ENCODE peak calls at places on chromosomes 11 and 22, in seven cellular contexts. One of them, this sample, is unnamed.

GRCh38 chr11:17012712-17013547 is 1.3 kb downstream of the PLEKHA7 start:
- DNase-seq in GM10248: no peak
- DNase-seq in fibroblast of the conjunctiva: peak
- DNase-seq in M059J: peak
- DNase-seq in activated CD4-positive, alpha-beta T cell treated with anti-CD3 and anti-CD28 coated beads, Interleukin-2, amount 10 ng/mL, durations not matched to agents 7 days and 5 days: no peak
- DNase-seq in activated CD8-positive, alpha-beta memory T cell treated with anti-CD3 and anti-CD28 coated beads, Interleukin-2, amount 10 ng/mL, durations not matched to agents 7 days and 5 days: no peak
- DNase-seq in AG04450: no peak
- DNase-seq in this sample: no peak

GRCh38 chr11:94834931-94835330 is 66.8 kb downstream of the AMOTL1 start:
- DNase-seq in GM10248: no peak
- DNase-seq in fibroblast of the conjunctiva: no peak
- DNase-seq in M059J: peak
- DNase-seq in activated CD4-positive, alpha-beta T cell treated with anti-CD3 and anti-CD28 coated beads, Interleukin-2, amount 10 ng/mL, durations not matched to agents 7 days and 5 days: no peak
- DNase-seq in activated CD8-positive, alpha-beta memory T cell treated with anti-CD3 and anti-CD28 coated beads, Interleukin-2, amount 10 ng/mL, durations not matched to agents 7 days and 5 days: no peak
- DNase-seq in AG04450: no peak
- DNase-seq in this sample: no peak

GRCh38 chr22:44103735-44104134 is 77.0 kb upstream of the PARVG start:
- DNase-seq in GM10248: no peak
- DNase-seq in fibroblast of the conjunctiva: no peak
- DNase-seq in M059J: no peak
- DNase-seq in activated CD4-positive, alpha-beta T cell treated with anti-CD3 and anti-CD28 coated beads, Interleukin-2, amount 10 ng/mL, durations not matched to agents 7 days and 5 days: no peak
- DNase-seq in activated CD8-positive, alpha-beta memory T cell treated with anti-CD3 and anti-CD28 coated beads, Interleukin-2, amount 10 ng/mL, durations not matched to agents 7 days and 5 days: no peak
- DNase-seq in AG04450: no peak
- DNase-seq in this sample: no peak

GRCh38 chr11:111387318-111387863 is 8.3 kb upstream of the POU2AF1 start:
- DNase-seq in GM10248: no peak
- DNase-seq in fibroblast of the conjunctiva: no peak
- DNase-seq in M059J: peak
- DNase-seq in activated CD4-positive, alpha-beta T cell treated with anti-CD3 and anti-CD28 coated beads, Interleukin-2, amount 10 ng/mL, durations not matched to agents 7 days and 5 days: no peak
- DNase-seq in activated CD8-positive, alpha-beta memory T cell treated with anti-CD3 and anti-CD28 coated beads, Interleukin-2, amount 10 ng/mL, durations not matched to agents 7 days and 5 days: no peak
- DNase-seq in AG04450: no peak
- DNase-seq in this sample: no peak

GRCh38 chr11:88421530-88421929 is 84.0 kb upstream of the CTSC start:
- DNase-seq in GM10248: peak
- DNase-seq in fibroblast of the conjunctiva: no peak
- DNase-seq in M059J: no peak
- DNase-seq in activated CD4-positive, alpha-beta T cell treated with anti-CD3 and anti-CD28 coated beads, Interleukin-2, amount 10 ng/mL, durations not matched to agents 7 days and 5 days: peak
- DNase-seq in activated CD8-positive, alpha-beta memory T cell treated with anti-CD3 and anti-CD28 coated beads, Interleukin-2, amount 10 ng/mL, durations not matched to agents 7 days and 5 days: peak
- DNase-seq in AG04450: no peak
- DNase-seq in this sample: no peak

GRCh38 chr11:123755344-123755743 is 1.0 kb upstream of the OR6X1 start:
- DNase-seq in GM10248: no peak
- DNase-seq in fibroblast of the conjunctiva: no peak
- DNase-seq in M059J: no peak
- DNase-seq in activated CD4-positive, alpha-beta T cell treated with anti-CD3 and anti-CD28 coated beads, Interleukin-2, amount 10 ng/mL, durations not matched to agents 7 days and 5 days: no peak
- DNase-seq in activated CD8-positive, alpha-beta memory T cell treated with anti-CD3 and anti-CD28 coated beads, Interleukin-2, amount 10 ng/mL, durations not matched to agents 7 days and 5 days: no peak
- DNase-seq in AG04450: no peak
- DNase-seq in this sample: no peak

GRCh38 chr22:26893711-26894110 is 236.3 kb downstream of the MIAT start:
- DNase-seq in GM10248: no peak
- DNase-seq in fibroblast of the conjunctiva: no peak
- DNase-seq in M059J: no peak
- DNase-seq in activated CD4-positive, alpha-beta T cell treated with anti-CD3 and anti-CD28 coated beads, Interleukin-2, amount 10 ng/mL, durations not matched to agents 7 days and 5 days: no peak
- DNase-seq in activated CD8-positive, alpha-beta memory T cell treated with anti-CD3 and anti-CD28 coated beads, Interleukin-2, amount 10 ng/mL, durations not matched to agents 7 days and 5 days: no peak
- DNase-seq in AG04450: no peak
- DNase-seq in this sample: peak

GRCh38 chr11:57249384-57250319 is 12.6 kb upstream of the APLNR start:
- DNase-seq in GM10248: peak
- DNase-seq in fibroblast of the conjunctiva: peak
- DNase-seq in M059J: peak
- DNase-seq in activated CD4-positive, alpha-beta T cell treated with anti-CD3 and anti-CD28 coated beads, Interleukin-2, amount 10 ng/mL, durations not matched to agents 7 days and 5 days: peak
- DNase-seq in activated CD8-positive, alpha-beta memory T cell treated with anti-CD3 and anti-CD28 coated beads, Interleukin-2, amount 10 ng/mL, durations not matched to agents 7 days and 5 days: peak
- DNase-seq in AG04450: peak
- DNase-seq in this sample: peak

GRCh38 chr11:132490976-132491375 is 1041.3 kb downstream of the OPCML start:
- DNase-seq in GM10248: no peak
- DNase-seq in fibroblast of the conjunctiva: no peak
- DNase-seq in M059J: peak
- DNase-seq in activated CD4-positive, alpha-beta T cell treated with anti-CD3 and anti-CD28 coated beads, Interleukin-2, amount 10 ng/mL, durations not matched to agents 7 days and 5 days: no peak
- DNase-seq in activated CD8-positive, alpha-beta memory T cell treated with anti-CD3 and anti-CD28 coated beads, Interleukin-2, amount 10 ng/mL, durations not matched to agents 7 days and 5 days: no peak
- DNase-seq in AG04450: peak
- DNase-seq in this sample: no peak

GRCh38 chr11:69890476-69890875 is 71.3 kb upstream of the FGF3 start:
- DNase-seq in GM10248: no peak
- DNase-seq in fibroblast of the conjunctiva: no peak
- DNase-seq in M059J: no peak
- DNase-seq in activated CD4-positive, alpha-beta T cell treated with anti-CD3 and anti-CD28 coated beads, Interleukin-2, amount 10 ng/mL, durations not matched to agents 7 days and 5 days: no peak
- DNase-seq in activated CD8-positive, alpha-beta memory T cell treated with anti-CD3 and anti-CD28 coated beads, Interleukin-2, amount 10 ng/mL, durations not matched to agents 7 days and 5 days: no peak
- DNase-seq in AG04450: no peak
- DNase-seq in this sample: no peak

GRCh38 chr22:22932512-22932941 is 44.9 kb downstream of the IGLL5 start:
- DNase-seq in GM10248: no peak
- DNase-seq in fibroblast of the conjunctiva: no peak
- DNase-seq in M059J: no peak
- DNase-seq in activated CD4-positive, alpha-beta T cell treated with anti-CD3 and anti-CD28 coated beads, Interleukin-2, amount 10 ng/mL, durations not matched to agents 7 days and 5 days: no peak
- DNase-seq in activated CD8-positive, alpha-beta memory T cell treated with anti-CD3 and anti-CD28 coated beads, Interleukin-2, amount 10 ng/mL, durations not matched to agents 7 days and 5 days: no peak
- DNase-seq in AG04450: no peak
- DNase-seq in this sample: no peak

GRCh38 chr11:16632295-16633200 is 105.9 kb upstream of the C11orf58 start:
- DNase-seq in GM10248: no peak
- DNase-seq in fibroblast of the conjunctiva: no peak
- DNase-seq in M059J: peak
- DNase-seq in activated CD4-positive, alpha-beta T cell treated with anti-CD3 and anti-CD28 coated beads, Interleukin-2, amount 10 ng/mL, durations not matched to agents 7 days and 5 days: no peak
- DNase-seq in activated CD8-positive, alpha-beta memory T cell treated with anti-CD3 and anti-CD28 coated beads, Interleukin-2, amount 10 ng/mL, durations not matched to agents 7 days and 5 days: no peak
- DNase-seq in AG04450: no peak
- DNase-seq in this sample: no peak

GRCh38 chr11:110490886-110491285 is 61.1 kb downstream of the FDX1 start:
- DNase-seq in GM10248: no peak
- DNase-seq in fibroblast of the conjunctiva: peak
- DNase-seq in M059J: peak
- DNase-seq in activated CD4-positive, alpha-beta T cell treated with anti-CD3 and anti-CD28 coated beads, Interleukin-2, amount 10 ng/mL, durations not matched to agents 7 days and 5 days: no peak
- DNase-seq in activated CD8-positive, alpha-beta memory T cell treated with anti-CD3 and anti-CD28 coated beads, Interleukin-2, amount 10 ng/mL, durations not matched to agents 7 days and 5 days: no peak
- DNase-seq in AG04450: no peak
- DNase-seq in this sample: no peak

GRCh38 chr11:67439321-67440228 is 2.1 kb upstream of the PTPRCAP start:
- DNase-seq in GM10248: no peak
- DNase-seq in fibroblast of the conjunctiva: no peak
- DNase-seq in M059J: peak
- DNase-seq in activated CD4-positive, alpha-beta T cell treated with anti-CD3 and anti-CD28 coated beads, Interleukin-2, amount 10 ng/mL, durations not matched to agents 7 days and 5 days: peak
- DNase-seq in activated CD8-positive, alpha-beta memory T cell treated with anti-CD3 and anti-CD28 coated beads, Interleukin-2, amount 10 ng/mL, durations not matched to agents 7 days and 5 days: peak
- DNase-seq in AG04450: no peak
- DNase-seq in this sample: no peak

GRCh38 chr11:128297111-128297651 is 290.2 kb downstream of the ETS1 start:
- DNase-seq in GM10248: no peak
- DNase-seq in fibroblast of the conjunctiva: no peak
- DNase-seq in M059J: no peak
- DNase-seq in activated CD4-positive, alpha-beta T cell treated with anti-CD3 and anti-CD28 coated beads, Interleukin-2, amount 10 ng/mL, durations not matched to agents 7 days and 5 days: peak
- DNase-seq in activated CD8-positive, alpha-beta memory T cell treated with anti-CD3 and anti-CD28 coated beads, Interleukin-2, amount 10 ng/mL, durations not matched to agents 7 days and 5 days: no peak
- DNase-seq in AG04450: no peak
- DNase-seq in this sample: no peak

GRCh38 chr11:123111465-123111864 is 49.5 kb upstream of the HSPA8 start:
- DNase-seq in GM10248: peak
- DNase-seq in fibroblast of the conjunctiva: no peak
- DNase-seq in M059J: peak
- DNase-seq in activated CD4-positive, alpha-beta T cell treated with anti-CD3 and anti-CD28 coated beads, Interleukin-2, amount 10 ng/mL, durations not matched to agents 7 days and 5 days: peak
- DNase-seq in activated CD8-positive, alpha-beta memory T cell treated with anti-CD3 and anti-CD28 coated beads, Interleukin-2, amount 10 ng/mL, durations not matched to agents 7 days and 5 days: no peak
- DNase-seq in AG04450: no peak
- DNase-seq in this sample: peak

GRCh38 chr22:39021552-39022250 is 774 bp downstream of the APOBEC3D start:
- DNase-seq in GM10248: no peak
- DNase-seq in fibroblast of the conjunctiva: no peak
- DNase-seq in M059J: no peak
- DNase-seq in activated CD4-positive, alpha-beta T cell treated with anti-CD3 and anti-CD28 coated beads, Interleukin-2, amount 10 ng/mL, durations not matched to agents 7 days and 5 days: no peak
- DNase-seq in activated CD8-positive, alpha-beta memory T cell treated with anti-CD3 and anti-CD28 coated beads, Interleukin-2, amount 10 ng/mL, durations not matched to agents 7 days and 5 days: no peak
- DNase-seq in AG04450: no peak
- DNase-seq in this sample: no peak

GRCh38 chr11:78365381-78365792 is 52.2 kb downstream of the GAB2 start:
- DNase-seq in GM10248: no peak
- DNase-seq in fibroblast of the conjunctiva: no peak
- DNase-seq in M059J: peak
- DNase-seq in activated CD4-positive, alpha-beta T cell treated with anti-CD3 and anti-CD28 coated beads, Interleukin-2, amount 10 ng/mL, durations not matched to agents 7 days and 5 days: no peak
- DNase-seq in activated CD8-positive, alpha-beta memory T cell treated with anti-CD3 and anti-CD28 coated beads, Interleukin-2, amount 10 ng/mL, durations not matched to agents 7 days and 5 days: no peak
- DNase-seq in AG04450: no peak
- DNase-seq in this sample: peak

GRCh38 chr11:8581300-8581699 is 12.7 kb downstream of the STK33 start:
- DNase-seq in GM10248: no peak
- DNase-seq in fibroblast of the conjunctiva: no peak
- DNase-seq in M059J: no peak
- DNase-seq in activated CD4-positive, alpha-beta T cell treated with anti-CD3 and anti-CD28 coated beads, Interleukin-2, amount 10 ng/mL, durations not matched to agents 7 days and 5 days: no peak
- DNase-seq in activated CD8-positive, alpha-beta memory T cell treated with anti-CD3 and anti-CD28 coated beads, Interleukin-2, amount 10 ng/mL, durations not matched to agents 7 days and 5 days: no peak
- DNase-seq in AG04450: no peak
- DNase-seq in this sample: no peak

GRCh38 chr11:10087621-10088225 is 206.3 kb downstream of the SBF2 start:
- DNase-seq in GM10248: no peak
- DNase-seq in fibroblast of the conjunctiva: no peak
- DNase-seq in M059J: no peak
- DNase-seq in activated CD4-positive, alpha-beta T cell treated with anti-CD3 and anti-CD28 coated beads, Interleukin-2, amount 10 ng/mL, durations not matched to agents 7 days and 5 days: no peak
- DNase-seq in activated CD8-positive, alpha-beta memory T cell treated with anti-CD3 and anti-CD28 coated beads, Interleukin-2, amount 10 ng/mL, durations not matched to agents 7 days and 5 days: no peak
- DNase-seq in AG04450: no peak
- DNase-seq in this sample: no peak

GRCh38 chr11:58121101-58121500 is 4.2 kb downstream of the OR9I1 start:
- DNase-seq in GM10248: no peak
- DNase-seq in fibroblast of the conjunctiva: no peak
- DNase-seq in M059J: no peak
- DNase-seq in activated CD4-positive, alpha-beta T cell treated with anti-CD3 and anti-CD28 coated beads, Interleukin-2, amount 10 ng/mL, durations not matched to agents 7 days and 5 days: no peak
- DNase-seq in activated CD8-positive, alpha-beta memory T cell treated with anti-CD3 and anti-CD28 coated beads, Interleukin-2, amount 10 ng/mL, durations not matched to agents 7 days and 5 days: no peak
- DNase-seq in AG04450: no peak
- DNase-seq in this sample: no peak

GRCh38 chr11:13765886-13766285 is 97.4 kb downstream of the FAR1 start:
- DNase-seq in GM10248: no peak
- DNase-seq in fibroblast of the conjunctiva: no peak
- DNase-seq in M059J: no peak
- DNase-seq in activated CD4-positive, alpha-beta T cell treated with anti-CD3 and anti-CD28 coated beads, Interleukin-2, amount 10 ng/mL, durations not matched to agents 7 days and 5 days: no peak
- DNase-seq in activated CD8-positive, alpha-beta memory T cell treated with anti-CD3 and anti-CD28 coated beads, Interleukin-2, amount 10 ng/mL, durations not matched to agents 7 days and 5 days: no peak
- DNase-seq in AG04450: no peak
- DNase-seq in this sample: no peak

GRCh38 chr22:31969789-31970489 is 25.6 kb downstream of the YWHAH start:
- DNase-seq in GM10248: peak
- DNase-seq in fibroblast of the conjunctiva: peak
- DNase-seq in M059J: peak
- DNase-seq in activated CD4-positive, alpha-beta T cell treated with anti-CD3 and anti-CD28 coated beads, Interleukin-2, amount 10 ng/mL, durations not matched to agents 7 days and 5 days: peak
- DNase-seq in activated CD8-positive, alpha-beta memory T cell treated with anti-CD3 and anti-CD28 coated beads, Interleukin-2, amount 10 ng/mL, durations not matched to agents 7 days and 5 days: peak
- DNase-seq in AG04450: peak
- DNase-seq in this sample: peak

GRCh38 chr11:4048340-4048739 is 46.3 kb upstream of the RRM1 start:
- DNase-seq in GM10248: no peak
- DNase-seq in fibroblast of the conjunctiva: no peak
- DNase-seq in M059J: peak
- DNase-seq in activated CD4-positive, alpha-beta T cell treated with anti-CD3 and anti-CD28 coated beads, Interleukin-2, amount 10 ng/mL, durations not matched to agents 7 days and 5 days: no peak
- DNase-seq in activated CD8-positive, alpha-beta memory T cell treated with anti-CD3 and anti-CD28 coated beads, Interleukin-2, amount 10 ng/mL, durations not matched to agents 7 days and 5 days: no peak
- DNase-seq in AG04450: no peak
- DNase-seq in this sample: no peak

GRCh38 chr22:23036684-23037428 is 33.5 kb upstream of the GNAZ start:
- DNase-seq in GM10248: no peak
- DNase-seq in fibroblast of the conjunctiva: no peak
- DNase-seq in M059J: peak
- DNase-seq in activated CD4-positive, alpha-beta T cell treated with anti-CD3 and anti-CD28 coated beads, Interleukin-2, amount 10 ng/mL, durations not matched to agents 7 days and 5 days: no peak
- DNase-seq in activated CD8-positive, alpha-beta memory T cell treated with anti-CD3 and anti-CD28 coated beads, Interleukin-2, amount 10 ng/mL, durations not matched to agents 7 days and 5 days: peak
- DNase-seq in AG04450: no peak
- DNase-seq in this sample: no peak

GRCh38 chr22:44202261-44202789 is 21.6 kb downstream of the PARVG start:
- DNase-seq in GM10248: no peak
- DNase-seq in fibroblast of the conjunctiva: peak
- DNase-seq in M059J: peak
- DNase-seq in activated CD4-positive, alpha-beta T cell treated with anti-CD3 and anti-CD28 coated beads, Interleukin-2, amount 10 ng/mL, durations not matched to agents 7 days and 5 days: no peak
- DNase-seq in activated CD8-positive, alpha-beta memory T cell treated with anti-CD3 and anti-CD28 coated beads, Interleukin-2, amount 10 ng/mL, durations not matched to agents 7 days and 5 days: no peak
- DNase-seq in AG04450: peak
- DNase-seq in this sample: no peak

GRCh38 chr11:32233928-32234327 is 143.1 kb downstream of the RCN1 start:
- DNase-seq in GM10248: no peak
- DNase-seq in fibroblast of the conjunctiva: no peak
- DNase-seq in M059J: no peak
- DNase-seq in activated CD4-positive, alpha-beta T cell treated with anti-CD3 and anti-CD28 coated beads, Interleukin-2, amount 10 ng/mL, durations not matched to agents 7 days and 5 days: no peak
- DNase-seq in activated CD8-positive, alpha-beta memory T cell treated with anti-CD3 and anti-CD28 coated beads, Interleukin-2, amount 10 ng/mL, durations not matched to agents 7 days and 5 days: no peak
- DNase-seq in AG04450: no peak
- DNase-seq in this sample: no peak

GRCh38 chr22:44394246-44395115 is 81.7 kb upstream of the SHISAL1 start:
- DNase-seq in GM10248: no peak
- DNase-seq in fibroblast of the conjunctiva: no peak
- DNase-seq in M059J: no peak
- DNase-seq in activated CD4-positive, alpha-beta T cell treated with anti-CD3 and anti-CD28 coated beads, Interleukin-2, amount 10 ng/mL, durations not matched to agents 7 days and 5 days: no peak
- DNase-seq in activated CD8-positive, alpha-beta memory T cell treated with anti-CD3 and anti-CD28 coated beads, Interleukin-2, amount 10 ng/mL, durations not matched to agents 7 days and 5 days: no peak
- DNase-seq in AG04450: no peak
- DNase-seq in this sample: no peak

GRCh38 chr22:44351685-44352377 is 39.1 kb upstream of the SHISAL1 start:
- DNase-seq in GM10248: no peak
- DNase-seq in fibroblast of the conjunctiva: no peak
- DNase-seq in M059J: peak
- DNase-seq in activated CD4-positive, alpha-beta T cell treated with anti-CD3 and anti-CD28 coated beads, Interleukin-2, amount 10 ng/mL, durations not matched to agents 7 days and 5 days: peak
- DNase-seq in activated CD8-positive, alpha-beta memory T cell treated with anti-CD3 and anti-CD28 coated beads, Interleukin-2, amount 10 ng/mL, durations not matched to agents 7 days and 5 days: peak
- DNase-seq in AG04450: peak
- DNase-seq in this sample: peak

GRCh38 chr11:127624455-127624854 is 623.9 kb upstream of the KIRREL3 start:
- DNase-seq in GM10248: no peak
- DNase-seq in fibroblast of the conjunctiva: no peak
- DNase-seq in M059J: no peak
- DNase-seq in activated CD4-positive, alpha-beta T cell treated with anti-CD3 and anti-CD28 coated beads, Interleukin-2, amount 10 ng/mL, durations not matched to agents 7 days and 5 days: no peak
- DNase-seq in activated CD8-positive, alpha-beta memory T cell treated with anti-CD3 and anti-CD28 coated beads, Interleukin-2, amount 10 ng/mL, durations not matched to agents 7 days and 5 days: no peak
- DNase-seq in AG04450: no peak
- DNase-seq in this sample: no peak

This sample was measured in NT2/D1.